ENCODE peak calls at places on chromosomes 6 and 20, in ten cellular contexts. C is heart left ventricle, B is colonic mucosa, A is body of pancreas, N is heart right ventricle, M is psoas muscle, W is fibroblast of lung, V is foreskin fibroblast, L is dorsolateral prefrontal cortex, R is sigmoid colon. G is an unnamed sample.

GRCh38 chr6:153032255-153032882 is 29.9 kb upstream of the MTRF1L start:
- DNase-seq in C (no peak), B (no peak), A (no peak), N (no peak), M (no peak), W (peak), V (peak), L (no peak), R (no peak), G (peak)

GRCh38 chr6:121816361-121816760 is 380.9 kb downstream of the GJA1 start:
- DNase-seq in C (no peak), B (no peak), A (no peak), N (no peak), M (no peak), W (peak), V (peak), L (no peak), R (no peak), G (peak)

GRCh38 chr20:36491901-36492617 is 49.3 kb upstream of the MYL9 start:
- DNase-seq in C (no peak), B (no peak), A (no peak), N (no peak), M (no peak), W (no peak), V (no peak), L (no peak), R (no peak), G (peak)

GRCh38 chr6:45445749-45446454 is 68.2 kb upstream of the SUPT3H start:
- DNase-seq in C (peak), B (peak), A (peak), N (peak), M (peak), W (peak), V (peak), L (no peak), R (peak), G (peak)

GRCh38 chr20:47455133-47456040 is 46.3 kb upstream of the NCOA3 start:
- DNase-seq in C (no peak), B (no peak), A (no peak), N (no peak), M (no peak), W (peak), V (no peak), L (no peak), R (no peak), G (peak)

GRCh38 chr6:17484201-17484606 is 90.8 kb downstream of the CAP2 start:
- DNase-seq in C (no peak), B (no peak), A (no peak), N (no peak), M (peak), W (peak), V (no peak), L (no peak), R (no peak), G (no peak)

GRCh38 chr6:133817460-133818047 is 71.4 kb upstream of the TCF21 start:
- DNase-seq in C (no peak), B (peak), A (no peak), N (no peak), M (no peak), W (no peak), V (no peak), L (no peak), R (no peak), G (no peak)

GRCh38 chr6:32825966-32826365 is 9.2 kb upstream of the HLA-DOB start:
- DNase-seq in C (no peak), B (no peak), A (peak), N (no peak), M (no peak), W (peak), V (peak), L (no peak), R (no peak), G (peak)

GRCh38 chr6:149919834-149920225 is 3.1 kb downstream of the RAET1G start:
- DNase-seq in C (no peak), B (no peak), A (no peak), N (no peak), M (peak), W (no peak), V (no peak), L (no peak), R (peak), G (no peak)

GRCh38 chr6:47736083-47736700 is 37.8 kb downstream of the ADGRF4 start:
- DNase-seq in C (no peak), B (no peak), A (no peak), N (no peak), M (no peak), W (no peak), V (no peak), L (no peak), R (no peak), G (no peak)

GRCh38 chr6:160376445-160376844 is 28.3 kb downstream of the SLC22A3 start:
- DNase-seq in C (no peak), B (no peak), A (no peak), N (no peak), M (no peak), W (no peak), V (no peak), L (no peak), R (no peak), G (no peak)

GRCh38 chr6:10163159-10163962 is 251.5 kb downstream of the TFAP2A start:
- DNase-seq in C (no peak), B (no peak), A (no peak), N (no peak), M (no peak), W (no peak), V (no peak), L (no peak), R (no peak), G (no peak)

GRCh38 chr6:89148016-89148750 is 2.3 kb downstream of the PM20D2 start:
- DNase-seq in C (no peak), B (no peak), A (no peak), N (no peak), M (peak), W (peak), V (no peak), L (no peak), R (no peak), G (no peak)

GRCh38 chr6:76885861-76886301 is 577.4 kb downstream of the HTR1B start:
- DNase-seq in C (no peak), B (no peak), A (no peak), N (no peak), M (no peak), W (peak), V (peak), L (no peak), R (no peak), G (peak)

GRCh38 chr20:57244627-57245214 is 21.7 kb downstream of the BMP7 start:
- DNase-seq in C (no peak), B (no peak), A (no peak), N (no peak), M (no peak), W (no peak), V (no peak), L (no peak), R (no peak), G (no peak)
- TF ChIP-seq CTCF in C (no peak), B (no peak), A (no peak), N (no peak), M (no peak), W (no peak), V (no peak), L (no peak), R (no peak), G (no peak)

GRCh38 chr20:25867776-25868649 is 171.4 kb upstream of the ZNF337 start:
- DNase-seq in C (peak), B (peak), A (peak), N (peak), M (peak), W (peak), V (peak), L (peak), R (peak), G (peak)

GRCh38 chr20:25863536-25864325 is 167.1 kb upstream of the ZNF337 start:
- DNase-seq in C (peak), B (no peak), A (no peak), N (no peak), M (no peak), W (peak), V (no peak), L (peak), R (no peak), G (peak)

GRCh38 chr20:25864326-25864970 is 167.8 kb upstream of the ZNF337 start:
- DNase-seq in C (no peak), B (no peak), A (no peak), N (no peak), M (no peak), W (no peak), V (no peak), L (peak), R (no peak), G (no peak)

GRCh38 chr20:25864986-25865714 is 168.5 kb upstream of the ZNF337 start:
- DNase-seq in C (peak), B (no peak), A (no peak), N (no peak), M (no peak), W (no peak), V (no peak), L (peak), R (no peak), G (no peak)

GRCh38 chr20:25865715-25866656 is 169.3 kb upstream of the ZNF337 start:
- DNase-seq in C (peak), B (peak), A (peak), N (peak), M (peak), W (peak), V (peak), L (peak), R (peak), G (peak)
- H3K4me3 ChIP-seq in C (peak), B (no peak), A (no peak), N (peak), M (peak), W (peak), V (peak), L (peak), R (peak), G (peak)

GRCh38 chr6:2117447-2117846 is 128.0 kb downstream of the GMDS start:
- DNase-seq in C (no peak), B (no peak), A (no peak), N (no peak), M (no peak), W (no peak), V (no peak), L (no peak), R (no peak), G (no peak)
- TF ChIP-seq CTCF in C (no peak), B (no peak), A (no peak), N (no peak), M (no peak), W (no peak), V (no peak), L (no peak), R (no peak), G (no peak)

GRCh38 chr6:44078219-44078794 is 48.9 kb downstream of the MRPL14 start:
- DNase-seq in C (no peak), B (no peak), A (no peak), N (no peak), M (peak), W (no peak), V (no peak), L (no peak), R (no peak), G (no peak)
- H3K4me3 ChIP-seq in C (no peak), B (no peak), A (no peak), N (no peak), M (no peak), W (no peak), V (no peak), L (no peak), R (no peak), G (no peak)

DNA sequence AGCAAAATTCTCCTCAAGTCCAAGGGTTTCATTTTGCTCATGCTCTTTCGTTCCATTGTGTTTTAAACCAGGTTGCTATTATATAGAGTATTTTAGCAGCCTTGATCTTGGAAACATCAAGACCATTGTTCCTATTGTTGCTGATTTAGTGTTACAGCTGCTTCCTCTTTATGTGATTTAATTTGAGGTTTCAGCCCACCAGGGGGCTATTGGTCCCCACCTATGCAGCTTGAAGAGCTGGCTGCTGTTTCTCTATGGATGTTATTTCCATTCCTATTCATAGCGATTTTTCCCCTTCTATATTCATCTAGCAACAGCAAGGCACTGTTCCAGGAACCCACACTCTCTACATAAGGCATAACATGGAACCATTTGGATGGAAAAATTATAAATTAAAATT is 418.8 kb downstream of the CDKAL1 start:
- DNase-seq in C (no peak), B (no peak), A (no peak), N (no peak), M (no peak), W (no peak), V (no peak), L (no peak), R (no peak), G (no peak)
- TF ChIP-seq CTCF in C (peak), B (no peak), A (no peak), N (no peak), M (no peak), W (no peak), V (no peak), L (peak), R (no peak), G (peak)

DNA sequence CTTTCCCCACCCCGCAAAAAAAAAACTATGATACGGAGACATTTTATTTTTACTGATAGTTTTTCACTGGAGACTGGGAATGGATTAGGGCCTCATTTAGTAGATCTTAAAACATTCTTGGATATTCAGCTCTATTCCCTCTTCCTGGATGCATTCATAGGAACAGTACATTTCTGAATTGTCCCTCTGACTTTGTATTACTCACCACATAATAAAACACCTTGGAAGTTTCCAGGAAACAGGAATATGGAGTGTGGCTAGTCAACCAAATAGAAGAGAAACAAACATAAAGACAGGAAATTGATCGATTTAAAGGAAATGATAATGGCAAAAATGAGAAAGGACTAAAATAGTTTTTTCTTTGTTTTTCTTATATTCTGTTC is 147.7 kb downstream of the GPX5 start:
- DNase-seq in C (no peak), B (no peak), A (no peak), N (no peak), M (no peak), W (no peak), V (no peak), L (no peak), R (no peak), G (no peak)
- H3K4me3 ChIP-seq in C (no peak), B (no peak), A (no peak), N (no peak), M (no peak), W (no peak), V (no peak), L (peak), R (no peak), G (no peak)

GRCh38 chr20:58359441-58359840 is 29.6 kb upstream of the VAPB start:
- DNase-seq in C (no peak), B (no peak), A (no peak), N (no peak), M (no peak), W (peak), V (no peak), L (no peak), R (no peak), G (peak)
- TF ChIP-seq CTCF in C (no peak), B (no peak), A (no peak), N (no peak), M (peak), W (peak), V (no peak), L (no peak), R (no peak), G (peak)

DNA sequence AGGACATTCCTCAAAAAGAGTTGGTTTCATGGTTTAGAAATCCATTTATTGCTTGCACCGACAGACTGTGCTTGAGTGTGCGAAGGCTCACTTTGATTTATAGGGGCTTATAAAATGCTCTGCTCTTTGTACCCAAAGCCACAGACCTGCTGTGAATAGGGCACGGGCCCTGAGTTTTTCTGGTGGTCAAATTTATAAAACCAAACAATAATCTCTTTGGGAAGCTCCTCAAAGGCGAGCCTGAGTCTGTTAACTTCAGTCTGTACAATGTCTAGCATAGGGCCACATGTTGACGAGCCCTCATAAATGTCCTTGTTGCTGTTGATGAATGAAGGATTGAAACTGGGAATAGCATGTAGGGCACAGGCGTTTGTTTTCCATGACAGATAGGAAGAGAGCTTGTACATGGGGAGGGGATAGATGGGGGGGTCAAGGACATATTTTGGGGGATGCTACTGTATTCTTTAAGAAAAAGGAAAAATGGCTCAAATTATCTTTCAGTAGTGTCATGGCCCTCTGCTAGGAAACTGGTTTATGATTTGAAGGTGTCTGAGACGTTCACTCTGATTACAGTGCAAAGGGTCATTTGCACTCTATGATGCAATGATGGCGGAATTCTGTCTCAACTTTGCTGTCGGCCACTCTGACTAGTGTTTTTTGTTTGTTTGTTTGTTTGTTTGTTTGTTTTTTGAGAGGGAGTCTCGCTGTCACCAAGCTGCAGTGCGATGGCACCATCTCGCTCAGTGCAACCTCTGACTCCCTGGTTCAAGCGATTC is 179.8 kb downstream of the SOX4 start:
- DNase-seq in C (no peak), B (no peak), A (no peak), N (no peak), M (no peak), W (no peak), V (no peak), L (no peak), R (no peak), G (no peak)
- H3K4me3 ChIP-seq in C (no peak), B (no peak), A (no peak), N (no peak), M (no peak), W (no peak), V (no peak), L (no peak), R (no peak), G (no peak)

GRCh38 chr6:22145823-22146379 is 150.9 kb downstream of the PRL start:
- DNase-seq in C (no peak), B (peak), A (no peak), N (no peak), M (no peak), W (peak), V (peak), L (peak), R (no peak), G (peak)
- TF ChIP-seq CTCF in C (peak), B (no peak), A (no peak), N (peak), M (no peak), W (peak), V (peak), L (peak), R (peak), G (peak)

DNA sequence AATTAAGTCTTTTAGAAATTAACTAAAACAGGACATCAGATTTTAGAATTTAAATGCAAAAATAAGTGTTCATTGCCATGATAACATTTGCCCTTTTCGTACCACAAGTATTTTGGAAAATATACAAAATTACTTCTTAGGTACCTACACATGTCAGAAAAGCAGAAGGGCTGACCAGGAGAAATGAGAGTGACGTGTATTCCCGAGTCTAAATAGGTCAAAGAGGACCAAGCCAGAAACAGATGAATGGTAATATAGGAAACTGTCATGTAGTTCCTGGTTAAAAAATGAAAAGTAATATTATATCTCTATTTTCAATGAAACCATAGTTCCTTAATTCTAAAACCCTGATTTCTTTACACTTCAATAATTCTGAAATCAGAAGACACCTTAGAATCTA is 126.2 kb downstream of the IPCEF1 start:
- DNase-seq in C (no peak), B (no peak), A (no peak), N (no peak), M (no peak), W (no peak), V (no peak), L (no peak), R (no peak), G (no peak)
- H3K4me3 ChIP-seq in C (peak), B (no peak), A (no peak), N (no peak), M (no peak), W (no peak), V (no peak), L (no peak), R (no peak), G (no peak)

G was measured in choroid plexus epithelial cell.